ENCODE peak calls at places on chromosomes 4 and X, in four cellular contexts. D is AG09309, Q is GM06990, E is frontal cortex. Y is an unnamed sample.

GRCh38 chr4:73583661-73584060 is 36.6 kb downstream of the RASSF6 start:
- DNase-seq in D (no peak), Q (no peak), E (no peak), Y (no peak)

GRCh38 chr4:1363540-1363939 is 16.5 kb downstream of the UVSSA start:
- DNase-seq in D (no peak), Q (no peak), E (no peak), Y (no peak)

GRCh38 chr4:151031831-151032605 is 16.9 kb upstream of the LRBA start:
- DNase-seq in D (no peak), Q (peak), E (no peak), Y (peak)

GRCh38 chrX:8743126-8743732 is 11.3 kb upstream of the ANOS1 start:
- DNase-seq in D (no peak), Q (no peak), E (no peak), Y (peak)

GRCh38 chr4:38161208-38162113 is 201.3 kb downstream of the PTTG2 start:
- DNase-seq in D (no peak), Q (no peak), E (no peak), Y (no peak)

GRCh38 chr4:139515531-139515958 is 40.5 kb downstream of the SETD7 start:
- DNase-seq in D (no peak), Q (no peak), E (no peak), Y (no peak)

GRCh38 chrX:20594985-20595384 is 328.3 kb upstream of the RPS6KA3 start:
- DNase-seq in D (no peak), Q (no peak), E (no peak), Y (peak)

GRCh38 chrX:14934423-14934822 is 61.2 kb downstream of the MOSPD2 start:
- DNase-seq in D (no peak), Q (no peak), E (no peak), Y (no peak)

GRCh38 chrX:46876901-46877300 is 35.3 kb upstream of the JADE3 start:
- DNase-seq in D (no peak), Q (no peak), E (no peak), Y (no peak)

GRCh38 chr4:152981278-152981677 is 45.2 kb downstream of the FHDC1 start:
- DNase-seq in D (no peak), Q (no peak), E (no peak), Y (peak)

GRCh38 chr4:20464381-20464780 is 212.7 kb downstream of the SLIT2 start:
- DNase-seq in D (no peak), Q (no peak), E (no peak), Y (peak)

GRCh38 chr4:146981651-146982050 is 36.0 kb upstream of the TTC29 start:
- DNase-seq in D (no peak), Q (no peak), E (no peak), Y (no peak)

GRCh38 chr4:166662266-166662843 is 571.9 kb downstream of the SPOCK3 start:
- DNase-seq in D (no peak), Q (peak), E (no peak), Y (no peak)

GRCh38 chrX:37905436-37906147 is 58.2 kb upstream of the DYNLT3 start:
- DNase-seq in D (no peak), Q (peak), E (no peak), Y (no peak)

GRCh38 chr4:138513535-138513934 is 271.4 kb upstream of the SLC7A11 start:
- DNase-seq in D (no peak), Q (no peak), E (no peak), Y (no peak)

Y was measured in PC-3.